ENCODE peak calls at places on chromosomes 16 and 17, in five cellular contexts. E is DMS 273 treated with DMSO at 0.1 percent for 48 hours, H is T-helper 17 cell, V is tibial artery, R is mucosa of descending colon. M is an unnamed sample.

GRCh38 chr16:35193956-35194355 is 1734.5 kb downstream of the TP53TG3F start:
- DNase-seq in E (no peak), H (no peak), V (no peak), R (no peak), M (no peak)

GRCh38 chr17:20989991-20990855 is 52.6 kb downstream of the USP22 start:
- DNase-seq in E (no peak), H (no peak), V (peak; percentile 49), R (peak; percentile 3), M (no peak)

GRCh38 chr16:68762996-68763756 is 26.1 kb downstream of the CDH1 start:
- DNase-seq in E (no peak), H (no peak), V (no peak), R (no peak), M (no peak)

GRCh38 chr17:29726721-29727252 is 104.1 kb upstream of the CORO6 start:
- DNase-seq in E (peak; percentile 41), H (no peak), V (no peak), R (no peak), M (peak; percentile 43)

GRCh38 chr17:28473542-28473941 is at the start of gene SLC13A2:
- DNase-seq in E (no peak), H (no peak), V (peak; percentile 28), R (peak; percentile 68), M (no peak)

GRCh38 chr16:14344945-14345344 is 273.8 kb downstream of the MRTFB start:
- DNase-seq in E (no peak), H (no peak), V (no peak), R (no peak), M (no peak)

GRCh38 chr16:10026593-10026992 is 155.6 kb downstream of the GRIN2A start:
- DNase-seq in E (no peak), H (no peak), V (no peak), R (no peak), M (no peak)

GRCh38 chr17:57975044-57975443 is 13.0 kb downstream of the VEZF1 start:
- DNase-seq in E (no peak), H (no peak), V (no peak), R (no peak), M (no peak)

GRCh38 chr16:69126221-69126620 is 6.2 kb downstream of the CHTF8 start:
- DNase-seq in E (no peak), H (no peak), V (no peak), R (no peak), M (no peak)

GRCh38 chr16:57513371-57514102 is 22.8 kb downstream of the CCDC102A start:
- DNase-seq in E (no peak), H (no peak), V (no peak), R (peak; percentile 57), M (no peak)

GRCh38 chr16:11560701-11561439 is 25.8 kb downstream of the LITAF start:
- DNase-seq in E (no peak), H (peak; percentile 19), V (no peak), R (no peak), M (no peak)

GRCh38 chr16:10970065-10970464 is 25.7 kb downstream of the CLEC16A start:
- DNase-seq in E (no peak), H (no peak), V (no peak), R (no peak), M (no peak)

GRCh38 chr16:4987250-4987579 is 29.1 kb downstream of the SEC14L5 start:
- DNase-seq in E (no peak), H (no peak), V (no peak), R (no peak), M (no peak)

GRCh38 chr17:75323043-75323591 is 33.9 kb upstream of the SLC25A19 start:
- DNase-seq in E (peak; percentile 48), H (peak; percentile 76), V (peak; percentile 89), R (peak; percentile 78), M (peak; percentile 90)

GRCh38 chr17:8163978-8164814 is 1.4 kb upstream of the VAMP2 start:
- DNase-seq in E (no peak), H (no peak), V (peak; percentile 87), R (peak; percentile 84), M (peak; percentile 82)

GRCh38 chr17:34235389-34236028 is 19.6 kb upstream of the CCL2 start:
- DNase-seq in E (no peak), H (no peak), V (peak; percentile 79), R (no peak), M (no peak)

GRCh38 chr16:29899516-29900101 is at the start of gene SEZ6L2:
- DNase-seq in E (peak; percentile 93), H (no peak), V (no peak), R (peak; percentile 91), M (peak; percentile 83)

GRCh38 chr16:67016681-67017450 is 12.1 kb upstream of the CBFB start:
- DNase-seq in E (no peak), H (no peak), V (peak; percentile 53), R (peak; percentile 10), M (no peak)

GRCh38 chr16:88785106-88785924 is at the start of gene PIEZO1:
- DNase-seq in E (no peak), H (peak; percentile 84), V (peak; percentile 84), R (peak; percentile 89), M (peak; percentile 77)

GRCh38 chr17:48457080-48457836 is 27.2 kb upstream of the SKAP1 start:
- DNase-seq in E (no peak), H (peak; percentile 57), V (no peak), R (peak; percentile 63), M (peak; percentile 30)

GRCh38 chr17:9929873-9930272 is 24.8 kb upstream of the RCVRN start:
- DNase-seq in E (no peak), H (no peak), V (no peak), R (no peak), M (no peak)

GRCh38 chr17:74738051-74738996 is 1.3 kb downstream of the RAB37 start:
- DNase-seq in E (no peak), H (peak; percentile 46), V (no peak), R (peak; percentile 76), M (peak; percentile 97)

GRCh38 chr16:35102780-35103403 is 1643.5 kb downstream of the TP53TG3F start:
- DNase-seq in E (peak; percentile 2), H (no peak), V (no peak), R (no peak), M (peak; percentile 8)

GRCh38 chr17:40526668-40527067 is 25.2 kb upstream of the TNS4 start:
- DNase-seq in E (no peak), H (no peak), V (no peak), R (no peak), M (no peak)

GRCh38 chr17:7034955-7035590 is 742 bp upstream of the SLC16A13 start:
- DNase-seq in E (no peak), H (no peak), V (no peak), R (no peak), M (peak; percentile 60)

GRCh38 chr17:81807839-81808238 is 3.9 kb downstream of the GCGR start:
- DNase-seq in E (no peak), H (no peak), V (no peak), R (no peak), M (peak; percentile 52)

GRCh38 chr16:69910964-69911363 is 40.2 kb upstream of the CLEC18A start:
- DNase-seq in E (no peak), H (no peak), V (no peak), R (no peak), M (no peak)

GRCh38 chr16:65024649-65025243 is 97.1 kb downstream of the CDH11 start:
- DNase-seq in E (no peak), H (no peak), V (no peak), R (no peak), M (no peak)

GRCh38 chr16:79036541-79036940 is 564.0 kb downstream of the MAF start:
- DNase-seq in E (no peak), H (no peak), V (no peak), R (no peak), M (no peak)

GRCh38 chr16:50833929-50834328 is 92.0 kb downstream of the CYLD start:
- DNase-seq in E (no peak), H (no peak), V (no peak), R (no peak), M (no peak)

GRCh38 chr16:84790291-84790690 is 29.5 kb upstream of the CRISPLD2 start:
- DNase-seq in E (no peak), H (no peak), V (no peak), R (no peak), M (no peak)

GRCh38 chr17:80710716-80711115 is 166.1 kb downstream of the RPTOR start:
- DNase-seq in E (no peak), H (no peak), V (no peak), R (no peak), M (no peak)

GRCh38 chr17:74037320-74037719 is 166.2 kb upstream of the RPL38 start:
- DNase-seq in E (peak; percentile 22), H (no peak), V (no peak), R (no peak), M (no peak)

GRCh38 chr16:75996491-75996890 is 270.2 kb upstream of the CPHXL start:
- DNase-seq in E (no peak), H (no peak), V (no peak), R (no peak), M (no peak)